ENCODE peak calls at places on chromosomes 2 and 18, in nine cellular contexts. F is IMR-90, K is left ventricle myocardium inferior, V is esophagus squamous epithelium, W is hepatocyte, B is tibial artery, J is astrocyte, P is lower lobe of right lung, S is heart left ventricle. U is an unnamed sample.
A peak's percentile ranks its signal among the peaks of the same experiment; 100 is the strongest.

GRCh38 chr2:63817382-63817781 is 24.3 kb upstream of the UGP2 start:
- DNase-seq in F (no peak), K (no peak), V (no peak), W (no peak), B (no peak), J (no peak), P (no peak), S (no peak), U (no peak)

GRCh38 chr2:129751409-129751808 is 228.1 kb upstream of the RAB6C start:
- DNase-seq in F (no peak), K (no peak), V (no peak), W (no peak), B (no peak), J (no peak), P (no peak), S (no peak), U (no peak)

GRCh38 chr18:41809652-41810051 is 145.4 kb upstream of the PIK3C3 start:
- DNase-seq in F (no peak), K (no peak), V (no peak), W (no peak), B (no peak), J (no peak), P (no peak), S (no peak), U (no peak)

GRCh38 chr2:181457741-181458425 is 697 bp downstream of the ITGA4 start:
- DNase-seq in F (peak; percentile 35), K (peak; percentile 22), V (peak; percentile 20), W (peak; percentile 51), B (peak; percentile 23), J (peak; percentile 40), P (peak; percentile 63), S (peak; percentile 12), U (peak; percentile 58)

GRCh38 chr2:236711440-236711839 is 141.8 kb downstream of the ACKR3 start:
- DNase-seq in F (no peak), K (no peak), V (no peak), W (no peak), B (peak; percentile 67), J (peak; percentile 68), P (no peak), S (no peak), U (no peak)

GRCh38 chr2:58428553-58429284 is 187.6 kb upstream of the FANCL start:
- DNase-seq in F (no peak), K (no peak), V (no peak), W (peak; percentile 63), B (no peak), J (no peak), P (peak; percentile 35), S (no peak), U (no peak)

GRCh38 chr2:84808279-84808678 is 72.6 kb downstream of the TRABD2A start:
- DNase-seq in F (peak; percentile 4), K (no peak), V (no peak), W (no peak), B (no peak), J (no peak), P (no peak), S (no peak), U (no peak)

GRCh38 chr2:62320657-62321357 is 124.9 kb downstream of the B3GNT2 start:
- DNase-seq in F (no peak), K (no peak), V (no peak), W (no peak), B (no peak), J (no peak), P (no peak), S (no peak), U (no peak)

GRCh38 chr18:26466026-26466425 is 82.3 kb downstream of the KCTD1 start:
- DNase-seq in F (no peak), K (no peak), V (no peak), W (no peak), B (no peak), J (no peak), P (no peak), S (no peak), U (no peak)

GRCh38 chr18:79062806-79063205 is 6.4 kb upstream of the ATP9B start:
- DNase-seq in F (no peak), K (no peak), V (no peak), W (no peak), B (no peak), J (no peak), P (peak; percentile 55), S (no peak), U (no peak)

GRCh38 chr2:224286923-224287322 is 115.0 kb downstream of the FAM124B start:
- DNase-seq in F (no peak), K (no peak), V (no peak), W (no peak), B (no peak), J (no peak), P (no peak), S (no peak), U (no peak)

GRCh38 chr18:3857544-3857943 is 407.6 kb downstream of the TGIF1 start:
- DNase-seq in F (peak; percentile 65), K (no peak), V (no peak), W (peak; percentile 9), B (no peak), J (no peak), P (no peak), S (no peak), U (no peak)

GRCh38 chr2:18834341-18834740 is 245.0 kb upstream of the NT5C1B start:
- DNase-seq in F (peak; percentile 58), K (no peak), V (no peak), W (no peak), B (no peak), J (peak; percentile 70), P (no peak), S (no peak), U (no peak)

GRCh38 chr2:45616663-45617411 is 5.8 kb upstream of the SRBD1 start:
- DNase-seq in F (peak; percentile 86), K (no peak), V (no peak), W (no peak), B (no peak), J (peak; percentile 65), P (no peak), S (no peak), U (no peak)

GRCh38 chr2:103249462-103249861 is 487.6 kb downstream of the TMEM182 start:
- DNase-seq in F (no peak), K (no peak), V (no peak), W (no peak), B (no peak), J (no peak), P (no peak), S (no peak), U (no peak)

DNA sequence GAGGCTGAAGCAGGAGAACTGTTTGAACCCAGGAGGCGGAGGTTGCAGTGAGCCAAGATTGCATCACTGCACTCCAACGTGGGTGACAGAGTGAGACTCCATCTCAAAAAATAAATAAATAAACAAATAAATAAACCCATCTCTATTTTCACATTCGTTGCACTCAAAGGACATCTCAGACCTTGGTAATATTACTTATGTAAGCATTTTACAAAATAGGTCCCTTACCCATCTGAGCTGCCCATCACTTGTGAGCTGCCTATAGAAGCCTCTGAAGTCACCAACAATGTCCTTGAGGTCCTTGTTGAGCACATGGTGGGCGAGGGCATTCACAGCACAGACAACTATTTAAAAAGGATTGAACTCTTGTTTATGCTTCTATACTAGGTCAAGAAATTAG is 15.4 kb downstream of the ENOSF1 start:
- DNase-seq in F (no peak), K (no peak), V (no peak), W (no peak), B (no peak), J (no peak), P (no peak), S (no peak), U (no peak)
- TF ChIP-seq CTCF in F (no peak), K (no peak), V (no peak), W (no peak), B (no peak), J (no peak), P (no peak), S (no peak), U (no peak)

DNA sequence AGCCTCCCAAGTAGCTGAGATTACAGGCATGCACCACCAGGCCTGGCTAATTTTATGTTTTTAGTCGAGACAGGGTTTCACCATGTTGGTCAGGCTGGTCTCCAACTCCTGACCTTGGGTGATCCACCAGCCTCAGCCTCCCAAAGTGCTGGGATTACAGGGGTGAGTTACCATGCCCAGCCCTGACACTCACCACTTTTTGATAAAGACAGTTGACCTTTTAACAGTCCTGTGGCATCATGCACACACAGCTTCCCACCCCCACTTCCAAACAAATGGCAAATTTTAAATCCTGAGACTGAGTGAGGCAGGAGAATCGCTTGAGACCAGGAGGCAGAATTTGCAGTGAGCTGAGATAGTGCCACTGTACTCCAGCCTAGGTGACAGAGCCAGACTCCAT is 6.2 kb upstream of the DNAJB2 start:
- DNase-seq in F (no peak), K (no peak), V (no peak), W (no peak), B (no peak), J (no peak), P (no peak), S (no peak), U (no peak)
- H3K36me3 ChIP-seq in F (no peaks in the 10 kb centered on the region), K (no peaks in the 10 kb centered on the region), V (no peaks in the 10 kb centered on the region), W (no peaks in the 10 kb centered on the region), B (no peaks in the 10 kb centered on the region), J (no peaks in the 10 kb centered on the region), P (no peaks in the 10 kb centered on the region), S (no peaks in the 10 kb centered on the region), U (no peaks in the 10 kb centered on the region)

DNA sequence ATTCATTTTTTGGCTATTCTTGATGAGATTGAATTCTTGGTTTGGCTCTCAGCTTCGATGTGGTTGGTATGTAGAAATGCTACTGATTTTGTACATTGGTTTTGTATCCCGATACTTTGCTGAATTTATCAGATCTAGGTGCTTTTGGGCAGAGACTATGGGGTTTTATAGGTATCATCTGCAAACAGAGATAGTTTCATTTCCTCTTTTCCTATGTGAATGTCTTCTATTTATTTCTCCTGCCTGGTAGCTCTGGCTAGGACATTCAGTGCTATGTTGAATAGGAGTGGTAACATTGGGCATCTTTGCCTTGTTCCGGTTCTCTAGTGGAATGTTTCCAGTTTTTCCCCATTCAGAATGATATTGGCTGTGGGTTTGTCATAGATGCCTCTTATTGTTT is 5.5 kb upstream of the TACR1 start:
- DNase-seq in F (no peak), K (no peak), V (no peak), W (no peak), B (no peak), J (no peak), P (no peak), S (no peak), U (no peak)
- H3K4me1 ChIP-seq in F (no peaks in the 10 kb centered on the region), K (peaks cover 12% of the 10 kb centered on the region), V (peaks cover 14% of the 10 kb centered on the region), W (peaks cover 5% of the 10 kb centered on the region), B (peaks cover 11% of the 10 kb centered on the region), J (peaks cover 7% of the 10 kb centered on the region), P (peaks cover 10% of the 10 kb centered on the region), S (peaks cover 12% of the 10 kb centered on the region), U (no peaks in the 10 kb centered on the region)

GRCh38 chr2:233208382-233209116 is 42.9 kb upstream of the ATG16L1 start:
- DNase-seq in F (no peak), K (no peak), V (no peak), W (peak; percentile 25), B (no peak), J (no peak), P (no peak), S (no peak), U (no peak)
- TF ChIP-seq CTCF in F (no peak), K (no peak), V (no peak), W (no peak), B (no peak), J (no peak), P (no peak), S (no peak), U (no peak)

U was measured in mucosa of descending colon.